ENCODE peak calls at places on chromosome 9, in four cellular contexts. One of them, this sample, is unnamed.

GRCh38 chr9:91824591-91825339 is 125.3 kb downstream of the ROR2 start:
- DNase-seq in substantia nigra: no peak
- DNase-seq in cardiac muscle cell: peak; percentile 80
- DNase-seq in AG09319: peak; percentile 57
- DNase-seq in this sample: no peak

GRCh38 chr9:21030389-21031035 is 928 bp downstream of the HACD4 start:
- DNase-seq in AG09319: peak; percentile 24
- DNase-seq in cardiac muscle cell: peak; percentile 24
- DNase-seq in substantia nigra: no peak
- DNase-seq in this sample: peak; percentile 43

GRCh38 chr9:18595597-18595996 is 121.6 kb downstream of the ADAMTSL1 start:
- DNase-seq in AG09319: no peak
- DNase-seq in cardiac muscle cell: no peak
- DNase-seq in substantia nigra: peak; percentile 9
- DNase-seq in this sample: no peak

GRCh38 chr9:95516736-95517558 is at the start of gene PTCH1:
- DNase-seq in substantia nigra: no peak
- DNase-seq in AG09319: no peak
- DNase-seq in cardiac muscle cell: peak; percentile 72
- DNase-seq in this sample: no peak

GRCh38 chr9:87581949-87582637 is 84.4 kb downstream of the DAPK1 start:
- DNase-seq in substantia nigra: no peak
- DNase-seq in cardiac muscle cell: no peak
- DNase-seq in AG09319: no peak
- DNase-seq in this sample: no peak

GRCh38 chr9:124182741-124183140 is 75.0 kb upstream of the NEK6 start:
- DNase-seq in substantia nigra: no peak
- DNase-seq in AG09319: no peak
- DNase-seq in cardiac muscle cell: no peak
- DNase-seq in this sample: no peak

GRCh38 chr9:4894076-4894475 is 91.0 kb upstream of the JAK2 start:
- DNase-seq in AG09319: no peak
- DNase-seq in substantia nigra: no peak
- DNase-seq in cardiac muscle cell: peak; percentile 44
- DNase-seq in this sample: no peak

GRCh38 chr9:72324974-72325373 is 40.0 kb downstream of the ZFAND5 start:
- DNase-seq in cardiac muscle cell: no peak
- DNase-seq in substantia nigra: no peak
- DNase-seq in AG09319: no peak
- DNase-seq in this sample: no peak

GRCh38 chr9:120477534-120478001 is 102.4 kb downstream of the CDK5RAP2 start:
- DNase-seq in cardiac muscle cell: peak; percentile 96
- DNase-seq in substantia nigra: peak; percentile 7
- DNase-seq in AG09319: peak; percentile 79
- DNase-seq in this sample: no peak

GRCh38 chr9:123322771-123323481 is 33.1 kb upstream of the CRB2 start:
- DNase-seq in AG09319: no peak
- DNase-seq in substantia nigra: no peak
- DNase-seq in cardiac muscle cell: no peak
- DNase-seq in this sample: peak; percentile 49

GRCh38 chr9:70421272-70422180 is 7.1 kb upstream of the KLF9 start:
- DNase-seq in cardiac muscle cell: peak; percentile 79
- DNase-seq in AG09319: no peak
- DNase-seq in substantia nigra: peak; percentile 11
- DNase-seq in this sample: no peak

GRCh38 chr9:111013250-111013649 is 25.0 kb downstream of the LPAR1 start:
- DNase-seq in AG09319: no peak
- DNase-seq in cardiac muscle cell: no peak
- DNase-seq in substantia nigra: no peak
- DNase-seq in this sample: no peak

This sample was measured in GM12864.